ENCODE peak calls at places on chromosomes 2 and 18, in eight cellular contexts. X is OCI-LY7; L is kidney; M is A549; T is breast epithelium; N is effector memory CD4-positive, alpha-beta T cell; V is psoas muscle; Z is GM23338. E is an unnamed sample.

GRCh38 chr18:12652861-12653401 is 5.0 kb downstream of the SPIRE1 start:
- DNase-seq in X (no peak), M (no peak), Z (no peak), L (no peak), T (no peak), V (no peak), N (no peak), E (no peak)

GRCh38 chr2:36801088-36801487 is 104.6 kb downstream of the VIT start:
- DNase-seq in L (no peak), N (no peak), X (no peak), Z (no peak), V (no peak), T (no peak), M (no peak), E (no peak)

GRCh38 chr2:216117566-216117965 is 8.4 kb downstream of the XRCC5 start:
- DNase-seq in N (no peak), X (no peak), Z (no peak), L (no peak), M (no peak), V (no peak), T (no peak), E (no peak)

GRCh38 chr2:1037066-1037465 is 86.4 kb downstream of the SNTG2 start:
- DNase-seq in X (no peak), L (no peak), T (no peak), V (no peak), N (no peak), M (no peak), Z (no peak), E (no peak)

GRCh38 chr2:95551055-95551568 is 40.7 kb upstream of the TRIM43 start:
- DNase-seq in V (no peak), N (no peak), Z (no peak), T (no peak), L (no peak), X (no peak), M (peak), E (no peak)

GRCh38 chr2:85920810-85921545 is 32.2 kb upstream of the ST3GAL5 start:
- DNase-seq in T (no peak), N (no peak), V (no peak), L (no peak), M (peak), X (no peak), Z (no peak), E (no peak)

GRCh38 chr2:212154392-212154791 is 384.2 kb downstream of the ERBB4 start:
- DNase-seq in T (no peak), V (no peak), Z (no peak), X (no peak), N (no peak), M (no peak), L (no peak), E (no peak)

GRCh38 chr2:86338778-86339295 is 1.4 kb upstream of the REEP1 start:
- DNase-seq in V (no peak), Z (no peak), L (no peak), T (no peak), M (no peak), X (no peak), N (no peak), E (no peak)

GRCh38 chr2:14427982-14428567 is 204.4 kb upstream of the LRATD1 start:
- DNase-seq in V (no peak), L (no peak), M (no peak), X (no peak), T (no peak), N (no peak), Z (no peak), E (no peak)

GRCh38 chr2:193584001-193584400 is 1389.3 kb upstream of the TMEFF2 start:
- DNase-seq in T (no peak), M (peak), X (no peak), N (no peak), V (no peak), Z (peak), L (no peak), E (no peak)

DNA sequence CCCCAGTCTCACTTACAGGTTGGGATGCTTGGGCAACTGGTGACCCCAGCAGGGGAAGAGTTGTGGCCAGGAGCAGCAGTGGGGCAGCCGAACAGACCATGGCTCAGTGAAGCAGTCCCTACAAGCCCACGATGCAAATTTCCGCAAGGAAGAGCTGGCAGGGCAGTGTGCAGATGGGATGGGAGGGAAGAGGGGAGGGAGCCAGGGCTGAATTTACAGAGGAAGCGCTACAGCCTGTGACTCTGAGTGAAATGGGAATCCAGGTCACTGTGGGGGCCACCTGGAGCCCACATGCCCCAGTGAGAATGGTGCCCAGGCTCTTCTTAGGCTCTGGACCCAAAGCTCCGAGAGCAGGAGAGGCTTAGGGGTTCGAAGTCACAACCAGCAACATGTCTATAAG is 27.0 kb upstream of the SELENOI start:
- DNase-seq in V (no peak), X (no peak), N (no peak), Z (peak), L (peak), T (no peak), M (no peak), E (no peak)
- H3K27ac ChIP-seq in V (no peak), X (no peak), N (no peak), Z (no peak), L (no peak), T (no peak), M (no peak), E (no peak)

GRCh38 chr2:237624565-237624964 is 2.8 kb upstream of the LRRFIP1 start:
- DNase-seq in Z (no peak), T (no peak), L (no peak), N (no peak), V (no peak), X (peak), M (no peak), E (no peak)

GRCh38 chr2:237626813-237627451 is 455 bp upstream of the LRRFIP1 start:
- DNase-seq in X (no peak), N (no peak), T (no peak), L (peak), M (no peak), V (peak), Z (peak), E (no peak)

GRCh38 chr2:237623428-237624403 is 3.7 kb upstream of the LRRFIP1 start:
- DNase-seq in N (no peak), T (no peak), L (no peak), V (no peak), X (no peak), M (no peak), Z (no peak), E (no peak)

GRCh38 chr2:237625777-237626176 is 1.6 kb upstream of the LRRFIP1 start:
- DNase-seq in X (peak), L (no peak), Z (no peak), M (no peak), V (no peak), T (no peak), N (no peak), E (no peak)

GRCh38 chr2:237625216-237625705 is 2.1 kb upstream of the LRRFIP1 start:
- DNase-seq in N (no peak), X (no peak), M (no peak), T (no peak), V (peak), Z (no peak), L (no peak), E (no peak)
- H3K27ac ChIP-seq in N (no peak), X (no peak), M (no peak), T (peak), V (peak), Z (no peak), L (peak), E (no peak)

GRCh38 chr2:64861338-64862000 is 127.7 kb upstream of the SLC1A4 start:
- DNase-seq in M (no peak), Z (no peak), T (peak), X (peak), N (no peak), L (no peak), V (no peak), E (no peak)

GRCh38 chr2:64860321-64860751 is 128.9 kb upstream of the SLC1A4 start:
- DNase-seq in T (no peak), V (peak), Z (no peak), M (no peak), N (no peak), X (peak), L (no peak), E (no peak)

GRCh38 chr2:64862001-64862397 is 127.2 kb upstream of the SLC1A4 start:
- DNase-seq in N (no peak), L (no peak), Z (no peak), V (no peak), M (no peak), T (no peak), X (no peak), E (no peak)

GRCh38 chr2:64859208-64860161 is 129.7 kb upstream of the SLC1A4 start:
- DNase-seq in L (peak), N (no peak), X (no peak), M (peak), Z (peak), T (peak), V (peak), E (peak)

DNA sequence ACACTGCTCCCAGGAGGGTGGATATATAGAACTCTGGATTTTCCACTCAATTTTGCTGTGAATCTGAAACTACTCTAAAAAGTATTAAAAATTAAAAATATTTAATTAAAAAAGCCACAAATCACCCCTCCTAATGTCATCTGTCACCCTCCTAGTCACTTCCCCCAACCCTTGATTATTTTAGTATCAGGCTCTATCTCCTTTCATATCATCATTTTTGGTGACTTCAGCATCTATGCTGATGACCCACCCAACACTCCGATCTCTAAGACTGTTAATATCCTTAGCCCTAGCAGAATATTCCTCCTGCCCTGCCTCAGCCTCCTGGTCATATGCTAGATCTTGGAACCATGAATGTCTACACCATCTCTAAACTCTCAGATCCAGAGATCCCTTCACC is 128.3 kb upstream of the SLC1A4 start:
- DNase-seq in Z (no peak), V (no peak), M (no peak), X (no peak), T (no peak), N (no peak), L (no peak), E (no peak)
- H3K27ac ChIP-seq in Z (no peak), V (peak), M (no peak), X (no peak), T (peak), N (no peak), L (no peak), E (peak)

GRCh38 chr2:121219866-121220265 is 65.1 kb downstream of the TFCP2L1 start:
- DNase-seq in N (no peak), X (no peak), L (peak), M (no peak), T (no peak), V (no peak), Z (no peak), E (no peak)
- H3K27ac ChIP-seq in N (no peak), X (no peak), L (no peak), M (no peak), T (no peak), V (no peak), Z (no peak), E (no peak)

GRCh38 chr2:29072251-29072650 is 2.1 kb downstream of the PCARE start:
- DNase-seq in X (no peak), L (no peak), T (no peak), V (no peak), N (no peak), Z (no peak), M (no peak), E (no peak)
- H3K27ac ChIP-seq in X (no peak), L (no peak), T (no peak), V (no peak), N (no peak), Z (no peak), M (no peak), E (no peak)

GRCh38 chr2:49332415-49332814 is 178.1 kb upstream of the FSHR start:
- DNase-seq in N (no peak), L (no peak), Z (peak), V (no peak), X (no peak), T (no peak), M (no peak), E (no peak)
- H3K27ac ChIP-seq in N (no peak), L (no peak), Z (no peak), V (no peak), X (no peak), T (no peak), M (no peak), E (no peak)

DNA sequence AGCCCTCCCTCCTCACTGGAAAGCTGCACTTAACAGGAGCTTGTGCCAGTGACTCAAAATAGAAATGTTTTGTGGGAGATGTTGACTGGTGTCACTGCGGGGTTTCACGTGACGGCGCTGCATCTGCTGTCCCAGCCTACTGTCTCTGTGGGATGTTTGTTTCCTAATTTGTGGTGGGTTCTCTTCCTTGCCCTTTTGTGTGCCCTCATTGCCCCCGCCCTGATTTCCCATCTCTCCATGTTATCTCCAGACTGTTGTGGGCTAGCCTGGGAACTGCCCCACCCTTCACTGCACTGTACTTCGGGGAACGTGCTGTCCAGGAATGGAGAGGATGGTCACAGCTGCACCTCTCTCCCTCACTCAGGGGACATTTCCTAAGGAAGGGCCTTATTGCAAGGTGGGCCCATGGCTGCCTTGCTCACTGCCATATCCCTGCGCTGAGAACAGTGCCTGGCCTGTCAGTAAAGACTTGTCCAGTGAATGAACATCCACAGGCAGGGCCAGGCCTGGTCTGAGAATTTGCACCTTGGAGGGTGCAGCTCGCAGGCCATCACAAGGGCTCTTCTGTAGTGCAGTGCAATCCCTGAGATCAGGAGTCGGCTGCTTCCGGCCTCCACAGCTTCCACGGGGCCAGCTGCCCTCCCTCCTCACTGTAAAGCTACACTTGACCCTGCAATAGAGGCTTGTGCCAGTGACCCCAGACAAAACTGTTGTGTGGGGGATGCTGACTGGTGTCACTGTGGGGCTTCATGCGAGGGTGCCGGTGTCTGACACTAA is 18.1 kb downstream of the ZAP70 start:
- DNase-seq in N (no peak), T (no peak), M (no peak), X (no peak), Z (no peak), L (no peak), V (no peak), E (no peak)
- H3K27ac ChIP-seq in N (no peak), T (no peak), M (no peak), X (no peak), Z (no peak), L (no peak), V (no peak), E (no peak)

E was measured in substantia nigra.